ENCODE peak calls at places on chromosomes 13 and 19, in six cellular contexts. One of them, this sample, is unnamed.

GRCh38 chr13:20161275-20161950 is 561 bp upstream of the GJA3 start:
- DNase-seq in effector CD4-positive, alpha-beta T cell: peak
- DNase-seq in RCC 7860: no peak
- DNase-seq in stimulated activated CD4-positive, alpha-beta T cell treated with anti-CD3 and anti-CD28 coated beads, Interleukin-4, amount 100 ng/mL, for 48 hours: no peak
- DNase-seq in heart right ventricle: no peak
- DNase-seq in CD8-positive, alpha-beta T cell: peak
- DNase-seq in this sample: peak

GRCh38 chr13:113592571-113592970 is 8.0 kb downstream of the TFDP1 start:
- DNase-seq in effector CD4-positive, alpha-beta T cell: no peak
- DNase-seq in RCC 7860: no peak
- DNase-seq in stimulated activated CD4-positive, alpha-beta T cell treated with anti-CD3 and anti-CD28 coated beads, Interleukin-4, amount 100 ng/mL, for 48 hours: no peak
- DNase-seq in heart right ventricle: no peak
- DNase-seq in CD8-positive, alpha-beta T cell: no peak
- DNase-seq in this sample: no peak

GRCh38 chr13:38883783-38884182 is 106.8 kb downstream of the STOML3 start:
- DNase-seq in effector CD4-positive, alpha-beta T cell: no peak
- DNase-seq in RCC 7860: no peak
- DNase-seq in stimulated activated CD4-positive, alpha-beta T cell treated with anti-CD3 and anti-CD28 coated beads, Interleukin-4, amount 100 ng/mL, for 48 hours: no peak
- DNase-seq in heart right ventricle: no peak
- DNase-seq in CD8-positive, alpha-beta T cell: no peak
- DNase-seq in this sample: peak

GRCh38 chr13:39777021-39777420 is 121.6 kb downstream of the COG6 start:
- DNase-seq in effector CD4-positive, alpha-beta T cell: no peak
- DNase-seq in RCC 7860: no peak
- DNase-seq in stimulated activated CD4-positive, alpha-beta T cell treated with anti-CD3 and anti-CD28 coated beads, Interleukin-4, amount 100 ng/mL, for 48 hours: no peak
- DNase-seq in heart right ventricle: no peak
- DNase-seq in CD8-positive, alpha-beta T cell: no peak
- DNase-seq in this sample: no peak

GRCh38 chr19:29893606-29894284 is 48.3 kb upstream of the URI1 start:
- DNase-seq in effector CD4-positive, alpha-beta T cell: no peak
- DNase-seq in RCC 7860: no peak
- DNase-seq in stimulated activated CD4-positive, alpha-beta T cell treated with anti-CD3 and anti-CD28 coated beads, Interleukin-4, amount 100 ng/mL, for 48 hours: no peak
- DNase-seq in heart right ventricle: no peak
- DNase-seq in CD8-positive, alpha-beta T cell: no peak
- DNase-seq in this sample: no peak

GRCh38 chr19:11166281-11167142 is 10.9 kb upstream of the SPC24 start:
- DNase-seq in effector CD4-positive, alpha-beta T cell: no peak
- DNase-seq in RCC 7860: no peak
- DNase-seq in stimulated activated CD4-positive, alpha-beta T cell treated with anti-CD3 and anti-CD28 coated beads, Interleukin-4, amount 100 ng/mL, for 48 hours: no peak
- DNase-seq in heart right ventricle: no peak
- DNase-seq in CD8-positive, alpha-beta T cell: no peak
- DNase-seq in this sample: no peak

GRCh38 chr13:53351040-53351439 is 322.4 kb downstream of the OLFM4 start:
- DNase-seq in effector CD4-positive, alpha-beta T cell: no peak
- DNase-seq in RCC 7860: no peak
- DNase-seq in stimulated activated CD4-positive, alpha-beta T cell treated with anti-CD3 and anti-CD28 coated beads, Interleukin-4, amount 100 ng/mL, for 48 hours: no peak
- DNase-seq in heart right ventricle: no peak
- DNase-seq in CD8-positive, alpha-beta T cell: no peak
- DNase-seq in this sample: no peak

GRCh38 chr19:29687244-29687896 is 22.1 kb downstream of the PLEKHF1 start:
- DNase-seq in effector CD4-positive, alpha-beta T cell: no peak
- DNase-seq in RCC 7860: no peak
- DNase-seq in stimulated activated CD4-positive, alpha-beta T cell treated with anti-CD3 and anti-CD28 coated beads, Interleukin-4, amount 100 ng/mL, for 48 hours: peak
- DNase-seq in heart right ventricle: no peak
- DNase-seq in CD8-positive, alpha-beta T cell: no peak
- DNase-seq in this sample: peak

GRCh38 chr19:45878043-45878794 is 7.7 kb downstream of the IRF2BP1 start:
- DNase-seq in effector CD4-positive, alpha-beta T cell: no peak
- DNase-seq in RCC 7860: no peak
- DNase-seq in stimulated activated CD4-positive, alpha-beta T cell treated with anti-CD3 and anti-CD28 coated beads, Interleukin-4, amount 100 ng/mL, for 48 hours: no peak
- DNase-seq in heart right ventricle: no peak
- DNase-seq in CD8-positive, alpha-beta T cell: no peak
- DNase-seq in this sample: no peak

GRCh38 chr19:9156304-9156703 is 16.1 kb downstream of the ZNF317 start:
- DNase-seq in effector CD4-positive, alpha-beta T cell: no peak
- DNase-seq in RCC 7860: no peak
- DNase-seq in stimulated activated CD4-positive, alpha-beta T cell treated with anti-CD3 and anti-CD28 coated beads, Interleukin-4, amount 100 ng/mL, for 48 hours: no peak
- DNase-seq in heart right ventricle: no peak
- DNase-seq in CD8-positive, alpha-beta T cell: no peak
- DNase-seq in this sample: no peak

GRCh38 chr19:1622007-1622406 is 16.7 kb upstream of the UQCR11 start:
- DNase-seq in effector CD4-positive, alpha-beta T cell: no peak
- DNase-seq in RCC 7860: no peak
- DNase-seq in stimulated activated CD4-positive, alpha-beta T cell treated with anti-CD3 and anti-CD28 coated beads, Interleukin-4, amount 100 ng/mL, for 48 hours: no peak
- DNase-seq in heart right ventricle: no peak
- DNase-seq in CD8-positive, alpha-beta T cell: no peak
- DNase-seq in this sample: no peak

GRCh38 chr13:61664821-61665705 is 249.4 kb upstream of the PCDH20 start:
- DNase-seq in effector CD4-positive, alpha-beta T cell: no peak
- DNase-seq in RCC 7860: no peak
- DNase-seq in stimulated activated CD4-positive, alpha-beta T cell treated with anti-CD3 and anti-CD28 coated beads, Interleukin-4, amount 100 ng/mL, for 48 hours: no peak
- DNase-seq in heart right ventricle: no peak
- DNase-seq in CD8-positive, alpha-beta T cell: no peak
- DNase-seq in this sample: peak

GRCh38 chr13:105334211-105334610 is 1201.3 kb downstream of the EFNB2 start:
- DNase-seq in effector CD4-positive, alpha-beta T cell: no peak
- DNase-seq in RCC 7860: no peak
- DNase-seq in stimulated activated CD4-positive, alpha-beta T cell treated with anti-CD3 and anti-CD28 coated beads, Interleukin-4, amount 100 ng/mL, for 48 hours: no peak
- DNase-seq in heart right ventricle: no peak
- DNase-seq in CD8-positive, alpha-beta T cell: no peak
- DNase-seq in this sample: no peak

GRCh38 chr13:45674908-45675307 is 27.2 kb upstream of the CBY2 start:
- DNase-seq in effector CD4-positive, alpha-beta T cell: no peak
- DNase-seq in RCC 7860: peak
- DNase-seq in stimulated activated CD4-positive, alpha-beta T cell treated with anti-CD3 and anti-CD28 coated beads, Interleukin-4, amount 100 ng/mL, for 48 hours: no peak
- DNase-seq in heart right ventricle: no peak
- DNase-seq in CD8-positive, alpha-beta T cell: no peak
- DNase-seq in this sample: no peak

GRCh38 chr13:52695856-52696255 is 43.2 kb downstream of the SUGT1 start:
- DNase-seq in effector CD4-positive, alpha-beta T cell: no peak
- DNase-seq in RCC 7860: no peak
- DNase-seq in stimulated activated CD4-positive, alpha-beta T cell treated with anti-CD3 and anti-CD28 coated beads, Interleukin-4, amount 100 ng/mL, for 48 hours: peak
- DNase-seq in heart right ventricle: no peak
- DNase-seq in CD8-positive, alpha-beta T cell: no peak
- DNase-seq in this sample: no peak

GRCh38 chr13:29908411-29908810 is 58.0 kb upstream of the UBL3 start:
- DNase-seq in effector CD4-positive, alpha-beta T cell: no peak
- DNase-seq in RCC 7860: no peak
- DNase-seq in stimulated activated CD4-positive, alpha-beta T cell treated with anti-CD3 and anti-CD28 coated beads, Interleukin-4, amount 100 ng/mL, for 48 hours: no peak
- DNase-seq in heart right ventricle: no peak
- DNase-seq in CD8-positive, alpha-beta T cell: no peak
- DNase-seq in this sample: no peak